ENCODE peak calls at places on chromosome 17, in six cellular contexts. P is HFFc6; D is SK-MEL-5; S is lower leg skin; A is stimulated activated CD4-positive, alpha-beta T cell treated with anti-CD3 and anti-CD28 coated beads, Interleukin-4, amount 100 ng/mL, for 1 hour; V is dermis blood vessel endothelial cell. H is an unnamed sample.

GRCh38 chr17:15512310-15512709 is 44.9 kb upstream of the CDRT4 start:
- DNase-seq in P (no peak), D (no peak), S (no peak), A (no peak), V (no peak), H (no peak)

GRCh38 chr17:38602862-38603785 is 2.6 kb downstream of the SRCIN1 start:
- DNase-seq in P (no peak), D (no peak), S (no peak), A (no peak), V (no peak), H (no peak)

GRCh38 chr17:4560837-4561241 is 462 bp upstream of the GGT6 start:
- DNase-seq in P (no peak), D (peak; percentile 42), S (no peak), A (no peak), V (no peak), H (no peak)

GRCh38 chr17:41549596-41550039 is 21.5 kb upstream of the KRT19 start:
- DNase-seq in P (no peak), D (no peak), S (no peak), A (no peak), V (no peak), H (no peak)

GRCh38 chr17:29577778-29578211 is 9.3 kb downstream of the TP53I13 start:
- DNase-seq in P (no peak), D (no peak), S (peak; percentile 14), A (no peak), V (no peak), H (peak; percentile 76)

GRCh38 chr17:44787271-44787940 is 28.6 kb downstream of the ADAM11 start:
- DNase-seq in P (no peak), D (no peak), S (no peak), A (no peak), V (no peak), H (no peak)

GRCh38 chr17:28471531-28472342 is 1.7 kb upstream of the SLC13A2 start:
- DNase-seq in P (no peak), D (no peak), S (no peak), A (no peak), V (no peak), H (peak; percentile 78)

GRCh38 chr17:954431-955164 is 25.0 kb downstream of the NXN start:
- DNase-seq in P (no peak), D (no peak), S (no peak), A (no peak), V (peak; percentile 97), H (no peak)

GRCh38 chr17:72466199-72466598 is 345.4 kb downstream of the SOX9 start:
- DNase-seq in P (peak; percentile 55), D (no peak), S (no peak), A (no peak), V (no peak), H (no peak)

GRCh38 chr17:61832463-61832862 is 30.9 kb downstream of the BRIP1 start:
- DNase-seq in P (no peak), D (no peak), S (no peak), A (no peak), V (no peak), H (no peak)

GRCh38 chr17:37650419-37651003 is 7.3 kb upstream of the DDX52 start:
- DNase-seq in P (peak; percentile 42), D (peak; percentile 70), S (no peak), A (no peak), V (peak; percentile 70), H (no peak)

GRCh38 chr17:1104222-1104621 is 75.6 kb downstream of the ABR start:
- DNase-seq in P (no peak), D (no peak), S (no peak), A (no peak), V (no peak), H (no peak)

GRCh38 chr17:81534157-81535006 is 6.2 kb downstream of the FSCN2 start:
- DNase-seq in P (no peak), D (peak; percentile 35), S (no peak), A (no peak), V (no peak), H (no peak)

GRCh38 chr17:39695089-39695474 is 4.8 kb upstream of the ERBB2 start:
- DNase-seq in P (no peak), D (no peak), S (no peak), A (no peak), V (no peak), H (no peak)

GRCh38 chr17:30716461-30717289 is 107.8 kb downstream of the CRLF3 start:
- DNase-seq in P (no peak), D (peak; percentile 41), S (no peak), A (no peak), V (peak; percentile 10), H (no peak)

GRCh38 chr17:77208217-77208808 is 67.5 kb downstream of the SEC14L1 start:
- DNase-seq in P (peak; percentile 81), D (peak; percentile 55), S (no peak), A (no peak), V (peak; percentile 68), H (peak; percentile 65)

GRCh38 chr17:59527931-59528330 is 37.5 kb upstream of the DHX40 start:
- DNase-seq in P (no peak), D (no peak), S (no peak), A (no peak), V (no peak), H (no peak)

GRCh38 chr17:15409721-15410247 is 57.6 kb downstream of the CDRT4 start:
- DNase-seq in P (peak; percentile 94), D (peak; percentile 93), S (peak; percentile 67), A (no peak), V (no peak), H (no peak)

GRCh38 chr17:75869282-75870141 is 8.9 kb downstream of the TRIM47 start:
- DNase-seq in P (peak; percentile 45), D (peak; percentile 91), S (no peak), A (no peak), V (peak; percentile 70), H (no peak)

GRCh38 chr17:43816336-43817320 is 16.3 kb downstream of the MPP3 start:
- DNase-seq in P (no peak), D (no peak), S (no peak), A (no peak), V (no peak), H (no peak)

GRCh38 chr17:33750943-33751701 is 458.0 kb upstream of the ASIC2 start:
- DNase-seq in P (peak; percentile 55), D (peak; percentile 65), S (peak; percentile 62), A (peak; percentile 62), V (peak; percentile 73), H (no peak)

GRCh38 chr17:39678340-39679116 is 9.3 kb downstream of the PGAP3 start:
- DNase-seq in P (no peak), D (no peak), S (no peak), A (no peak), V (no peak), H (no peak)

GRCh38 chr17:38509008-38509771 is 80.9 kb downstream of the ARHGAP23 start:
- DNase-seq in P (peak; percentile 87), D (peak; percentile 62), S (peak; percentile 74), A (peak; percentile 78), V (peak; percentile 67), H (peak; percentile 80)

GRCh38 chr17:77266213-77266612 is 125.4 kb downstream of the SEC14L1 start:
- DNase-seq in P (no peak), D (no peak), S (no peak), A (no peak), V (no peak), H (no peak)

GRCh38 chr17:67605259-67605912 is 112.3 kb upstream of the NOL11 start:
- DNase-seq in P (no peak), D (no peak), S (no peak), A (no peak), V (peak; percentile 27), H (no peak)

GRCh38 chr17:5203908-5204294 is 12.2 kb upstream of the ZNF594 start:
- DNase-seq in P (peak; percentile 82), D (no peak), S (no peak), A (no peak), V (no peak), H (no peak)